ENCODE peak calls at places on chromosomes 3 and 15, in nine cellular contexts. B is heart left ventricle, A is fibroblast of the aortic adventitia, I is dorsolateral prefrontal cortex, X is ovary, J is hepatocyte, Z is tibial artery, Y is transverse colon, V is lower lobe of right lung. T is an unnamed sample.

GRCh38 chr3:134711284-134711683 is 60.5 kb upstream of the KY start:
- DNase-seq in A (no peak), J (no peak), B (no peak), Z (no peak), V (no peak), X (no peak), I (no peak), Y (no peak), T (peak)

GRCh38 chr3:45199837-45200648 is 26.0 kb downstream of the TMEM158 start:
- DNase-seq in Y (peak), Z (no peak), V (no peak), J (peak), B (no peak), I (no peak), A (peak), X (no peak), T (peak)

GRCh38 chr15:82543155-82543554 is 2.9 kb upstream of the RPS17 start:
- DNase-seq in B (no peak), Z (no peak), J (no peak), X (peak), A (peak), Y (no peak), I (no peak), V (no peak), T (peak)

GRCh38 chr15:65089206-65089824 is 12.8 kb downstream of the KBTBD13 start:
- DNase-seq in J (peak), V (peak), Z (peak), Y (no peak), A (no peak), I (no peak), X (peak), B (no peak), T (no peak)

GRCh38 chr3:36557021-36557707 is 176.9 kb downstream of the STAC start:
- DNase-seq in A (no peak), I (no peak), V (no peak), B (no peak), J (no peak), Y (no peak), X (no peak), Z (no peak), T (no peak)

GRCh38 chr3:178245385-178245778 is 290.9 kb upstream of the KCNMB2 start:
- DNase-seq in Y (no peak), I (no peak), B (no peak), V (no peak), A (peak), Z (no peak), X (peak), J (no peak), T (no peak)

GRCh38 chr3:13282986-13283876 is 136.9 kb downstream of the NUP210 start:
- DNase-seq in J (peak), V (peak), Z (peak), X (no peak), Y (no peak), I (no peak), A (no peak), B (no peak), T (no peak)

GRCh38 chr3:186965141-186965879 is 35.0 kb downstream of the ST6GAL1 start:
- DNase-seq in V (no peak), A (no peak), Z (peak), X (no peak), B (no peak), Y (no peak), I (no peak), J (no peak), T (no peak)

GRCh38 chr3:58107597-58107996 is 99.4 kb downstream of the FLNB start:
- DNase-seq in J (no peak), Z (no peak), V (no peak), B (no peak), X (no peak), Y (no peak), A (no peak), I (no peak), T (no peak)

GRCh38 chr3:46438831-46439230 is 25.9 kb downstream of the LTF start:
- DNase-seq in Y (no peak), I (no peak), B (no peak), J (no peak), X (no peak), A (no peak), Z (no peak), V (no peak), T (no peak)

GRCh38 chr3:48952510-48953118 is 34.0 kb downstream of the ARIH2 start:
- DNase-seq in A (peak), Y (peak), V (peak), Z (no peak), X (no peak), J (peak), I (no peak), B (no peak), T (no peak)

GRCh38 chr3:61663728-61664492 is 102.5 kb downstream of the PTPRG start:
- DNase-seq in Y (no peak), V (no peak), J (peak), A (peak), I (no peak), X (no peak), B (no peak), Z (no peak), T (peak)

DNA sequence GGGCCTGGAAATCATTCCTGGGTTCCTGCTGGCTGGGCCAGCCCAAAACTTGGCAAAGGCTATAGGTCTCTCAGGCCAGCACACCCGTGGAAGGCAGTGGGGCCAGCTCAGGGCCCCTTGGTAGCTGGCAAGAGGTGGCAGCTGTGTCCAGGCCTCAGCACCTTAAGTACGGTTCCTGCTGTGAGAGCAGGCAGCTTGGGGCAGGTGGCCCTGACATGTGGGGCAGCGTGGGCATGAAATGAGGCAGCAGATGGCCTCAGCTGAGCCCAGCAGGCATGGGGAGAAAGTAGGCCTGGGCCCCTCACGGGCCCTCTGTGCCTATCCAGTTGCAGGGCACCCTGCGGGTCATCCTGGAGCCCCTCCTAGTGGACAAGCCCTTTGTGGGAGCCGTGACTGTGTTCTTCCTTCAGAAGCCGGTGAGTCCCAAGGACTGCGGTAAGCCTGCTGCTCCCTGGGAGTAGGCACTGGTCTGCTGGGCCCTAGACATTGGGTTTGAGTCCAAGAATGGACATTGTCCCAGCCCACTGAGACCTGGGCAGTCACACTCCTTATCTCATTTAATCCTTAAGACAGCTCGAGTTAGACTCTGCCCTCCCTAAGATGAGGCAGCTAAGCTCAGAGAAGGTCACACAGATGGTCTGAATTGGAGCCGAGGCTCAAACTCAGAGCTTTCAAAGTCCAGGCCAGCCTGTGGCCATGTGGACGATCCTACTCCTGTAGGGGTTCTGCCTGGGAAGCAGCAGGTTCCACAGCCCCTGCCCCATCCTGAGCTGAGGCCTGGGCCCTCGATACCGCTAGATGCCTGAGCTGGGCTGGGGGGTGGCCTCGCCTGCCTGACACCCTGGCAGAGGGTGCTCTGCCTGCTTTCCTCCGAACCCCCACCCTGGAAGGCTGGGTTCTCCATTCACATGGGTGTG is 25.5 kb downstream of the ESYT3 start:
- DNase-seq in J (peak), I (no peak), B (no peak), A (no peak), Y (no peak), X (no peak), V (peak), Z (peak), T (no peak)
- TF ChIP-seq CTCF in J (no peak), I (no peak), B (no peak), A (no peak), Y (no peak), X (no peak), V (no peak), Z (no peak), T (peak)

GRCh38 chr3:141266797-141267555 is 35.4 kb downstream of the PXYLP1 start:
- DNase-seq in J (no peak), Z (peak), B (no peak), X (no peak), I (no peak), Y (no peak), A (no peak), V (no peak), T (no peak)
- H3K4me3 ChIP-seq in J (no peak), Z (no peak), B (peak), X (no peak), I (peak), Y (no peak), A (no peak), V (peak), T (no peak)

GRCh38 chr3:93969443-93969842 is 4.3 kb downstream of the PROS1 start:
- DNase-seq in A (peak), Y (no peak), Z (no peak), V (no peak), J (no peak), X (no peak), I (no peak), B (no peak), T (peak)

GRCh38 chr3:93969997-93970396 is 3.7 kb downstream of the PROS1 start:
- DNase-seq in X (no peak), Y (no peak), A (no peak), B (no peak), Z (no peak), I (no peak), V (no peak), J (no peak), T (no peak)

DNA sequence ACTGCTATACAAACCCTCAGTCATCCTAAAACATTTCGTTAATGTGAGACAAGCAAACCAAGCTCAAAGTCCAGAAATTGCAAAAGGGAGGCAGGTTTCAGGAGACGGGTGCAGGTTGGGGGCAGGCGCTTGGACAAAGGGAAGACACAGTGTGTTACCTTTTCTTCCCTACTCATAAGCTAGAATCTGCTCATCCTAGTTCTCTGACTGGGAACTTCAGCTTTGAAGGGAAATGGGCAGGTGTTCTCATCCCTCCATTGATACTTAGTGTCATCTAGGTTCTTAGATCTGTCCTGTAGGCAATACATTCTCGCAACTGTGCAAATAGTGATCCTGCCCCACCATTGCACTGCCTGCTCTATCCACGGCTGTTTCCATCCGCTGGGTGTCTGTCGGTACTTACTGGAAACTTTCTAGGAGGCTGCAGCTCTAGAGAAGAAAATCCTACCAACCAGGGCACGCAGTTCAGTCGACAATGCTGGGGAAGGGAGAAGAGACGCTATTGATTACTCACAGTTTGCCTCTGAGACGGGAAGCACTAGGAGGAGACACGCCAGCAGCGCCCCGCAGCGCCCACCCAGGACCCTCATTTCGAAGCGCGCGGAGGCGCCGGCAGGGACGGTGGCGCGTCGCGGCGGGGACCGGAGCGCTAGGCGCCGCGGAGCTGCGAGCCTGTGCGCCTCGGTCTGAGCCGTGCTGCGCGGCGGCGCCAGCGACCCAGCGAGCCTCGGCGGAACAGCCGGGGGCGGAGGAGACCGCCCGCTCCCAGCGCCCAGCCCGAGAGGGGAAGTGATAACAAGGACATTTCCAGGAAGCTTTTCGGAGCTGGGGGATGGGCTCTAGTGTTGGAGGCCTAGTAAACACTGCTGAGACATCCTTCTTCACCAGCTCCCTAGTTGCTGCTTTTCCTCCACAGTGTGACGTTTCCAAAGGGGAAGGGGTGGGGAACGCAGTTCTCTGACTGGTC is at the start of gene PROS1:
- DNase-seq in B (peak), A (peak), Y (peak), V (peak), J (peak), I (peak), X (peak), Z (peak), T (peak)
- TF ChIP-seq CTCF in B (no peak), A (peak), Y (no peak), V (no peak), J (peak), I (no peak), X (no peak), Z (no peak), T (no peak)

DNA sequence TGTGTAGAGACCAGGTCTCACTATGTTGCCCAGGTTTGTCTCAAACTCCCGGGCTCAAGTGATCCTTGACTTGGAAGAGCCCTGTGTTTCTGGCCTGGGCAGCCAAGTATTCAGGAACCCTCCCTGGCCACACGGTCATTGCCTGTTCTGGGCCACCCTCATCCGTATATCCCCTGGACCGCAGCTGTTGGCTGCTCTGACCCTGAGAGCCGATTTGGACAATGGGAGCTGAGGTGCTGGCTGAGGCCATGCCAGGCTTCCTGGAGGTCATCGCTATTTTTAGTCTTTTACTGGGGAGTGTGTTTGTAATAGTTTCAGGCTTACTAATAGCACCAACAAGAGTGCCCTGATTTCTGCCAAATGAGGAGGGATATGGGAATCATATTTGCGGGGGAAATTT is 60.7 kb downstream of the ADAMTS7 start:
- DNase-seq in X (no peak), A (peak), B (no peak), J (no peak), V (no peak), Y (no peak), I (no peak), Z (no peak), T (no peak)
- H3K4me3 ChIP-seq in X (no peak), A (peak), B (peak), J (no peak), V (peak), Y (peak), I (no peak), Z (peak), T (no peak)